ENCODE peak calls at places on chromosomes 4 and X, in four cellular contexts. M is WTC11, B is K562, E is H1. Y is an unnamed sample.

GRCh38 chr4:101345596-101346311 is 1.6 kb downstream of the PPP3CA start:
- DNase-seq in M (peak; percentile 35), E (peak; percentile 55), B (peak; percentile 43), Y (peak; percentile 31)

GRCh38 chr4:56128231-56128630 is 179.5 kb downstream of the CEP135 start:
- DNase-seq in E (no peak), B (no peak), M (no peak), Y (no peak)

GRCh38 chr4:56772134-56772533 is 49.4 kb downstream of the SPINK2 start:
- DNase-seq in E (no peak), B (no peak), M (no peak), Y (no peak)

GRCh38 chrX:47723689-47724088 is 64.7 kb upstream of the UXT start:
- DNase-seq in E (peak; percentile 53), B (peak; percentile 25), M (peak; percentile 44), Y (peak; percentile 3)

GRCh38 chrX:14948701-14949100 is 75.5 kb downstream of the MOSPD2 start:
- DNase-seq in B (no peak), M (no peak), E (no peak), Y (no peak)

GRCh38 chrX:17656556-17656955 is 80.7 kb upstream of the SCML1 start:
- DNase-seq in B (no peak), M (no peak), E (peak; percentile 44), Y (no peak)

GRCh38 chr4:169063441-169063840 is 53.4 kb upstream of the CBR4 start:
- DNase-seq in B (no peak), E (no peak), M (no peak), Y (no peak)

GRCh38 chr4:30717208-30718020 is 2.8 kb upstream of the PCDH7 start:
- DNase-seq in B (no peak), M (peak; percentile 76), E (peak; percentile 84), Y (no peak)

GRCh38 chr4:182328505-182328904 is 85.3 kb downstream of the TENM3 start:
- DNase-seq in B (no peak), E (no peak), M (no peak), Y (no peak)

DNA sequence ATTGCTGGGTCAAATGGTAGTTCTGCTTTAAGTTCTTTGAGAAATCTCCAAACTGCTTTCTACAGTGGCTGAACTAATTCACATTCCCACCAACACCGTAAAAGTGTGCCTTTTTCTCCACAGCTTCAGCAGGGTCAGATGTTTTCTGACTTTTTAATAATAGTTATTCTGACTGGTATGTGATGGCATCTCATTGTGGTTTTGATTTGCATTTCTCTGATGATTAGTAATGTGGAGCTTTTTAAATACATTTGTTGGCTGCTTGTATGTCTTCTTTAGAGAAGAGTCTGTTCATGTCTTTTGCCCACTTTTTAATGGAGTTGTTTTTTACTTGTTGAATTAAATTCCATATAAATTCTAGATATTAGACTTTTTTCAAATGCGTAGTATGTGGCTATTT is 257.5 kb upstream of the ANKRD50 start:
- DNase-seq in B (no peak), M (no peak), E (no peak), Y (no peak)
- TF ChIP-seq ATF2 in B (no peak), M (no peak), E (no peak), Y (no peak)

GRCh38 chr4:170271723-170272122 is 182.0 kb upstream of the AADAT start:
- DNase-seq in E (no peak), B (no peak), M (no peak), Y (no peak)
- TF ChIP-seq ATF2 in E (no peak), B (no peak), M (no peak), Y (no peak)

GRCh38 chr4:87240341-87240740 is 19.9 kb upstream of the KLHL8 start:
- DNase-seq in B (no peak), M (no peak), E (no peak), Y (no peak)
- TF ChIP-seq ATF2 in B (no peak), M (no peak), E (no peak), Y (no peak)

GRCh38 chr4:19309365-19309764 is 942.3 kb upstream of the SLIT2 start:
- DNase-seq in M (no peak), B (no peak), E (no peak), Y (no peak)
- TF ChIP-seq ATF2 in M (no peak), B (no peak), E (no peak), Y (no peak)

GRCh38 chr4:145388043-145388442 is 93.6 kb upstream of the SMAD1 start:
- DNase-seq in M (no peak), E (no peak), B (no peak), Y (no peak)
- TF ChIP-seq ATF2 in M (no peak), E (no peak), B (no peak), Y (no peak)

DNA sequence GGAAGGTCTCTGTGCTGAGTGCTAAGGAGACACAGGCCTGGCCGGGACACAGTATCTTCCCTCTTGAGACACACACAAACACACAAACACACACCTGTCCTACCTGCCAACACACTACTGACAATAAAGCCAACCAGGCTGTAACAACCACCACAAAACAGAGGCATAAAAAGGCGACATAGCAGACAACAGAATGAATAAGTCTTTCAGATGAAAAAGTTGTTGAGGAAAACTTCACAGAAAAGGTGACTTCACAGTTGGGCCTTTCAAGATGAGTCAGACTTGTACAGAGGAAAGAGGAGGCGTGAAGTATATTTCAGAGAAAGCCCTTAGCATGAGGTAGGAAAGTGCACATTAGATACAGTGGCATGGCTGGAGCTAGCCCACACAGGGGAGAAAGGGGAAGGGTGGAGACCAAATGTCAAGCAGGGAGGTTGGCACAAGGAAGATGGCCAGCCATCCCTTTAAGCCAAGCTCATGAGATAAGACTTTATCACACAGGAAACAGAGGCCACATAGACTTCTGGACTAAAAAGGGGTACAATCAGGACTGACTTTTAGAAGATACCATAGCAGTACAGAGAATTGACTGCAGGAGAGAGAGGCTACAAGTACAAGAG is 54.0 kb downstream of the SLC9A7 start:
- DNase-seq in E (no peak), M (no peak), B (no peak), Y (no peak)
- TF ChIP-seq ATF2 in E (no peak), M (no peak), B (no peak), Y (no peak)

GRCh38 chr4:26871611-26872010 is 11.0 kb downstream of the STIM2 start:
- DNase-seq in B (no peak), E (no peak), M (no peak), Y (no peak)
- TF ChIP-seq ATF2 in B (no peak), E (no peak), M (no peak), Y (no peak)

GRCh38 chrX:71296806-71297205 is 4.7 kb upstream of the ITGB1BP2 start:
- DNase-seq in E (no peak), M (no peak), B (no peak), Y (no peak)

GRCh38 chrX:71292669-71293379 is 8.7 kb upstream of the ITGB1BP2 start:
- DNase-seq in B (no peak), E (no peak), M (no peak), Y (no peak)

GRCh38 chrX:71301195-71301924 is at the start of gene ITGB1BP2:
- DNase-seq in B (peak; percentile 28), E (no peak), M (no peak), Y (peak; percentile 43)

GRCh38 chrX:71302461-71303213 is 1.1 kb downstream of the ITGB1BP2 start:
- DNase-seq in E (no peak), M (no peak), B (no peak), Y (no peak)

DNA sequence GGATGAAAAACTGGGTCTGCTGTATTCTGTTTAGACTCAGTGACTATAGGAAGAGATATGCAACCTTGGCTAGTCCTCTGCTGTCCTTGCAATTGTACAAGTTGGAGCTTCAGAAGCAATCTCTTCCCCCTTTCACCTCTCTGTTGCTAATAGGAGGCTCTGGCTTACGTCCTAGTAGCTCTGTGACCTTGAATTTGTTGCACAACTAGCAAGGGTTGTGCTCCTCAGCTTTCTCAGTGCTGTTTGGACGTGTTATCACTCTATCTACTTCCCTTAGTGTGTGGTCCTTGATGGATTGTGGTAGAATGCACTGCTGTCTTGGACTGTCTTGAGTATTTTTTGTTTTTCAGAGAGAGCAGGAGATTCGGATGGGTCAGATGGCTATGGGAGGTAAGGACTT is 3.4 kb upstream of the ITGB1BP2 start:
- DNase-seq in B (no peak), E (no peak), M (no peak), Y (no peak)
- TF ChIP-seq ATF2 in B (no peak), E (no peak), M (no peak), Y (no peak)

Y was measured in HepG2.